ENCODE peak calls at places on chromosomes 11 and 22, in eight cellular contexts. V is GM12865; B is activated CD4-positive, alpha-beta T cell treated with anti-CD3 and anti-CD28 coated beads for 24 hours; J is A549; Z is NCI-H2029 treated with DMSO at 0.1 percent for 48 hours; I is RKO; L is G401; E is neural progenitor cell. K is an unnamed sample.

GRCh38 chr11:2088284-2088683 is 50.9 kb downstream of the IGF2 start:
- DNase-seq in V (no peak), B (no peak), J (no peak), Z (no peak), I (no peak), L (no peak), E (no peak), K (no peak)

GRCh38 chr11:110785398-110785797 is 73.2 kb upstream of the ARHGAP20 start:
- DNase-seq in V (no peak), B (no peak), J (no peak), Z (no peak), I (no peak), L (no peak), E (no peak), K (no peak)

GRCh38 chr11:66976048-66976467 is 954 bp downstream of the C11orf86 start:
- DNase-seq in V (no peak), B (no peak), J (peak; percentile 53), Z (no peak), I (no peak), L (no peak), E (peak; percentile 76), K (peak; percentile 67)

GRCh38 chr11:102347526-102348331 is 715 bp downstream of the BIRC2 start:
- DNase-seq in V (peak; percentile 44), B (no peak), J (peak; percentile 13), Z (peak; percentile 25), I (peak; percentile 77), L (peak; percentile 53), E (peak; percentile 27), K (no peak)

GRCh38 chr11:8059571-8060011 is 21.4 kb upstream of the TUB start:
- DNase-seq in V (no peak), B (no peak), J (no peak), Z (no peak), I (no peak), L (no peak), E (no peak), K (no peak)

GRCh38 chr22:27397948-27398330 is 403.6 kb downstream of the MN1 start:
- DNase-seq in V (no peak), B (no peak), J (no peak), Z (no peak), I (no peak), L (no peak), E (no peak), K (no peak)

GRCh38 chr11:64716471-64717267 is 6.3 kb downstream of the NRXN2 start:
- DNase-seq in V (no peak), B (no peak), J (no peak), Z (no peak), I (no peak), L (no peak), E (no peak), K (no peak)

GRCh38 chr11:119691701-119692546 is 37.1 kb downstream of the NECTIN1 start:
- DNase-seq in V (no peak), B (no peak), J (no peak), Z (no peak), I (no peak), L (no peak), E (no peak), K (no peak)

GRCh38 chr22:41480397-41480735 is 11.4 kb downstream of the ACO2 start:
- DNase-seq in V (no peak), B (no peak), J (no peak), Z (no peak), I (no peak), L (peak; percentile 47), E (no peak), K (no peak)

GRCh38 chr11:70387564-70387963 is 10.8 kb upstream of the CTTN start:
- DNase-seq in V (no peak), B (no peak), J (no peak), Z (no peak), I (no peak), L (no peak), E (no peak), K (no peak)

GRCh38 chr11:96321066-96321465 is 21.9 kb downstream of the MAML2 start:
- DNase-seq in V (no peak), B (no peak), J (no peak), Z (no peak), I (no peak), L (no peak), E (no peak), K (no peak)

GRCh38 chr11:64359712-64360402 is 895 bp downstream of the RPS6KA4 start:
- DNase-seq in V (peak; percentile 54), B (no peak), J (no peak), Z (no peak), I (no peak), L (peak; percentile 79), E (no peak), K (no peak)

K was measured in H1.